ENCODE peak calls at places on chromosomes 6 and 20, in nine cellular contexts. M, O, P, F, A, W, D, R and L are unnamed samples.

GRCh38 chr6:121886223-121886830 is 450.9 kb downstream of the GJA1 start:
- DNase-seq in M (no peak), O (no peak), P (no peak), F (no peak), A (no peak), W (no peak), D (no peak), R (no peak), L (no peak)

GRCh38 chr6:26322645-26323482 is 42.1 kb upstream of the BTN3A2 start:
- DNase-seq in M (peak), O (peak), P (no peak), F (peak), A (peak), W (no peak), D (peak), R (peak), L (peak)

GRCh38 chr6:110233769-110234374 is 53.6 kb downstream of the CDC40 start:
- DNase-seq in M (no peak), O (no peak), P (no peak), F (no peak), A (peak), W (no peak), D (no peak), R (no peak), L (peak)

GRCh38 chr6:132548746-132549463 is 3.6 kb upstream of the TAAR8 start:
- DNase-seq in M (no peak), O (no peak), P (no peak), F (no peak), A (no peak), W (no peak), D (no peak), R (no peak), L (no peak)

GRCh38 chr6:132893772-132894490 is 79.6 kb downstream of the RPS12 start:
- DNase-seq in M (no peak), O (no peak), P (no peak), F (no peak), A (no peak), W (no peak), D (no peak), R (no peak), L (no peak)

GRCh38 chr6:168089186-168090063 is 10.4 kb upstream of the FRMD1 start:
- DNase-seq in M (no peak), O (no peak), P (no peak), F (no peak), A (no peak), W (no peak), D (no peak), R (no peak), L (peak)

GRCh38 chr6:131683479-131683878 is 17.7 kb downstream of the OR2A4 start:
- DNase-seq in M (no peak), O (no peak), P (no peak), F (no peak), A (peak), W (no peak), D (no peak), R (no peak), L (no peak)

GRCh38 chr6:142459267-142459666 is 157.5 kb downstream of the ADGRG6 start:
- DNase-seq in M (no peak), O (no peak), P (no peak), F (no peak), A (no peak), W (no peak), D (no peak), R (no peak), L (no peak)

GRCh38 chr6:3287976-3288707 is 29.4 kb downstream of the PSMG4 start:
- DNase-seq in M (no peak), O (no peak), P (no peak), F (no peak), A (no peak), W (peak), D (peak), R (no peak), L (no peak)

GRCh38 chr6:109867009-109867969 is 110.8 kb upstream of the GPR6 start:
- DNase-seq in M (no peak), O (no peak), P (no peak), F (no peak), A (no peak), W (no peak), D (no peak), R (peak), L (no peak)

GRCh38 chr6:10837692-10837996 is 695 bp downstream of the MAK start:
- DNase-seq in M (no peak), O (no peak), P (no peak), F (no peak), A (no peak), W (peak), D (no peak), R (no peak), L (peak)

GRCh38 chr20:42272516-42272915 is 654.3 kb upstream of the CHD6 start:
- DNase-seq in M (no peak), O (no peak), P (no peak), F (no peak), A (no peak), W (peak), D (no peak), R (no peak), L (no peak)

GRCh38 chr20:42270539-42270938 is 652.4 kb upstream of the CHD6 start:
- DNase-seq in M (no peak), O (no peak), P (no peak), F (no peak), A (no peak), W (no peak), D (no peak), R (no peak), L (no peak)

DNA sequence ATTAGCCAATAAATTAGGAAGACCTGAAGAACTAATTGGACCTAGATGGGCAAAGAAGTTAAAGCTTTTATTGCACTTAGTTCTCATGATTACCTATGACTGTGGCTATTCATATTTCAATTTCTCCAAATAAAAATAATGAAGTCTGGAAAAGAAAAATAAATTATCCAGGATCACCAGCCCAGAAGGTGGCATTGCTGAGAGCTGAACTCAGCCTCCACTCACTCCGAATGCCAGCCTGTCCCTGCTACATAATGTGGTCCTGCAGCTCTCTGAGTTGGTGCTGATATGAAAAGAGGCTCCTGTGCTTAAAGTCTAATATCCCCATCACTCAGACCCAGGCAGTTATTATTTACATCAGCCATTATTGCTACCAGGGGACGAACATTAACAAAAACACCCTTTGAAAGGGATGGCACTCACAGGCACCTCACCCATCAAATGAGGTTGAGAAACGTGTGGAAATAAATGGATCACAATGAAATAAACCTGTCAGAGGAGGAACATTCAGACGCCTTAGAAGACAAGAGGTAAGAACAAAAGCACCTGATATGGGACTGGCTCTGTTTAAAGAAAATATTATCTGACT is 649.7 kb upstream of the CHD6 start:
- DNase-seq in M (no peak), O (no peak), P (no peak), F (no peak), A (no peak), W (no peak), D (no peak), R (no peak), L (no peak)
- TF ChIP-seq MAX in M (no peak), O (no peak), P (no peak), F (no peak), A (no peak), W (no peak), D (no peak), R (no peak), L (no peak)

GRCh38 chr6:104003803-104004516 is 855.8 kb downstream of the HACE1 start:
- DNase-seq in M (no peak), O (peak), P (no peak), F (no peak), A (no peak), W (no peak), D (no peak), R (no peak), L (no peak)
- TF ChIP-seq MAX in M (no peak), O (no peak), P (no peak), F (no peak), A (no peak), W (no peak), D (no peak), R (no peak), L (no peak)

GRCh38 chr6:135358251-135358821 is 139.2 kb downstream of the AHI1 start:
- DNase-seq in M (no peak), O (no peak), P (peak), F (no peak), A (no peak), W (no peak), D (no peak), R (peak), L (no peak)
- TF ChIP-seq MAX in M (no peak), O (no peak), P (no peak), F (no peak), A (no peak), W (no peak), D (no peak), R (no peak), L (no peak)

GRCh38 chr20:19943021-19943659 is 74.0 kb upstream of the NAA20 start:
- DNase-seq in M (no peak), O (no peak), P (no peak), F (no peak), A (no peak), W (no peak), D (no peak), R (peak), L (peak)

GRCh38 chr20:19947611-19948264 is 69.4 kb upstream of the NAA20 start:
- DNase-seq in M (no peak), O (no peak), P (no peak), F (no peak), A (peak), W (peak), D (peak), R (no peak), L (no peak)

GRCh38 chr20:19942611-19943010 is 74.6 kb upstream of the NAA20 start:
- DNase-seq in M (no peak), O (no peak), P (no peak), F (no peak), A (no peak), W (no peak), D (no peak), R (no peak), L (no peak)

GRCh38 chr20:19945732-19946670 is 71.2 kb upstream of the NAA20 start:
- DNase-seq in M (no peak), O (no peak), P (no peak), F (no peak), A (no peak), W (no peak), D (no peak), R (peak), L (no peak)

DNA sequence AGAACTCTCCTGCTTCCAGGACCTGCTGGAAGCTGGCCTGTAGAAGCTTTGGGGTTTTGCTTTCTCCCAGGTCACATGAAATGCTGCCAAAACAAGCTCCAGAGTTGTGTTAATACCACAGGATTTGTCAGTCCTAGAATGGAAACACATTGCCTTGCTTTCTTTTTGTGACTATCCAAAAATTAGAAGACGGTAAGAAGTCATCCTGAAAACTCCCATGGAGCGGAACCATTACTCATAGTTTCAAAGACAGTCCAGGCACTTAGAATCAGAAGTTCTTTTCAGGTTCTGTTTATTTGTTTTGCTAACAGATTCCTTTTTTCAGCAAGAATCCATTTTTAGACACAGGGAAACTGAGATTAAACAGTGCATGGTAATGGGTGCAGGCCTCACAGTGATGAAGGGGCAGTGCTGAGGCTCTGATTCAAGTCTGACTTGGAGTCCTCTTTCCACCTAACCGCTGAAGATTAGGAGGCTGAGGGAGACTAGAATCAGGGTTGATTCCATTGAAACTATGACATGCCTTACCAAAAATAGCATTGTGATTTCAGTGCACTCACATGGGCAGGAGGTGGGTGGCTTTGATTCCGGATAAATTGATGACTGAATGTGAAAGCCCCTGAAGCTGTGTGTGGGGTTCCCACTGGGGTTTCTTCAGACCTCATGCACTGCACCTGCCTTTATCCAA is 72.2 kb upstream of the NAA20 start:
- DNase-seq in M (no peak), O (no peak), P (no peak), F (no peak), A (peak), W (no peak), D (no peak), R (no peak), L (no peak)
- TF ChIP-seq MAX in M (no peak), O (no peak), P (no peak), F (no peak), A (no peak), W (no peak), D (no peak), R (no peak), L (no peak)

GRCh38 chr20:24769878-24770627 is 179.0 kb upstream of the CST7 start:
- DNase-seq in M (no peak), O (no peak), P (no peak), F (no peak), A (no peak), W (no peak), D (no peak), R (no peak), L (no peak)

GRCh38 chr20:24770628-24771556 is 178.2 kb upstream of the CST7 start:
- DNase-seq in M (no peak), O (no peak), P (no peak), F (no peak), A (no peak), W (no peak), D (no peak), R (no peak), L (no peak)

GRCh38 chr20:24768226-24768625 is 180.8 kb upstream of the CST7 start:
- DNase-seq in M (no peak), O (no peak), P (no peak), F (no peak), A (no peak), W (no peak), D (no peak), R (no peak), L (no peak)

GRCh38 chr20:24767623-24768100 is 181.4 kb upstream of the CST7 start:
- DNase-seq in M (no peak), O (no peak), P (no peak), F (no peak), A (no peak), W (no peak), D (no peak), R (no peak), L (no peak)

DNA sequence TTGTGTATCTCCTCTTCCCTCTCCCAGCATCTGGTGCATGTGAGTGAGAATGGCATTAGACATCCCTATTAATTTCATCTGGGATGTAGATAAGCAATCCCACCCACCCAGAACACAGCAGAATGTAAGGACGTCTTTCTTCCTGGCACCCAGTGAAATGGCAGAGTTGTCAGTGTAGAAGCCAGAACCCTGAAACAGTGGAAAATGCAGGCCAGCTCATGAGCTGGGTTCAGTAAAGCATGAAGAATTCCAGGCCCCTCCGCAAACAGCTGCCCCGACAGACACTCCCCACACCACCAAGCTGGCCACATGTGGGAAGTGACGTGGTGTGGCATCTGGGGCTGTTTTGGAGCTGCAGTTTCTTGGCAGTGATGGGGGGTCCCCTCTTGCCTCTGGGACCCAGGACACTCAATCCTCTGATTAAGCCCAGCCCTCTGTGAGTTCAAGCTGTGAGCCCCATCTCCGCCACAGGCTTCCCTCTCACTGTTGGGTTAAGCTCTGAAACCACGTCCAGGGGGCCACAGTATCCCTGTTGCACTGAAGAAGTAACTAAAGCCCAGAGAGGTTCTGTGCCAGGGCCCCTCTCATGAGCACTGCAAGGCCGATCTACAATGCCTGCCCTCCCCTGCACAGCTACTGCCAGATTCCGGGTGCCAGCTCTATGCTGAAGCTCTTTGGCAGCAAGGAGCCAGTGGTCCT is 179.9 kb upstream of the CST7 start:
- DNase-seq in M (no peak), O (no peak), P (no peak), F (no peak), A (no peak), W (no peak), D (no peak), R (no peak), L (no peak)
- TF ChIP-seq MAX in M (no peak), O (no peak), P (no peak), F (no peak), A (no peak), W (no peak), D (no peak), R (no peak), L (no peak)

DNA sequence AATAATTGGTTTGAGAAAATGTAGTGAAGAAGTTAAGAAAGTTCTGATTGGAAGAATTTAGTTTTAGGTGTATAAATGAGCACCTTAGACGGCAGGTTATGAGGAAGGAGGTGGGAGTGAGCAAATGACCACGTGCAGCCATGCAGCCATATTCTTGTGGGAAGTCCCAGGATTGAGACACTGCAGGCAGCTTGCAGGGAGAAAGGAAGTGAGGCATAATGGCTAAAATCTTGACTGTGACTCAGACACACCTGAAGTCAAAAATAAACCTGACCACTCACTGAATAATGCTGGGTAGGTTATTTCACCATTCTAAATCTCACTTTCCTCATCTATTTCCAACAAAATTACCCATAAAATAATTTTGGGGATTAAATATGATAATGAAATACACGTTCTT is 16.6 kb downstream of the DSE start:
- DNase-seq in M (no peak), O (no peak), P (no peak), F (peak), A (no peak), W (no peak), D (no peak), R (peak), L (peak)
- TF ChIP-seq MAX in M (no peak), O (no peak), P (peak), F (peak), A (peak), W (no peak), D (no peak), R (peak), L (peak)

GRCh38 chr20:8709627-8710026 is 359.3 kb upstream of the PLCB4 start:
- DNase-seq in M (no peak), O (no peak), P (no peak), F (no peak), A (no peak), W (no peak), D (no peak), R (no peak), L (no peak)
- TF ChIP-seq MAX in M (no peak), O (no peak), P (no peak), F (no peak), A (no peak), W (no peak), D (no peak), R (no peak), L (no peak)